ENCODE peak calls at places on chromosome 14, in five cellular contexts. Y, G, W, M and B are unnamed samples.

GRCh38 chr14:41925409-41925808 is 318.7 kb downstream of the LRFN5 start:
- DNase-seq in Y (no peak), G (no peak), W (peak), M (peak), B (no peak)

GRCh38 chr14:62206456-62206855 is 444.2 kb downstream of the SNAPC1 start:
- DNase-seq in Y (no peak), G (no peak), W (peak), M (peak), B (no peak)

GRCh38 chr14:79137836-79138235 is 967.7 kb downstream of the NRXN3 start:
- DNase-seq in Y (no peak), G (no peak), W (no peak), M (no peak), B (no peak)

GRCh38 chr14:95409472-95410307 is 90.0 kb upstream of the CLMN start:
- DNase-seq in Y (no peak), G (no peak), W (no peak), M (no peak), B (no peak)

GRCh38 chr14:77498120-77498979 is at the start of gene ISM2:
- DNase-seq in Y (peak), G (no peak), W (peak), M (no peak), B (no peak)

GRCh38 chr14:93975791-93976476 is 436 bp downstream of the ASB2 start:
- DNase-seq in Y (no peak), G (peak), W (no peak), M (no peak), B (no peak)

GRCh38 chr14:92783813-92784431 is 10.2 kb upstream of the GOLGA5 start:
- DNase-seq in Y (peak), G (peak), W (peak), M (peak), B (no peak)

GRCh38 chr14:43198465-43198864 is 1308.6 kb downstream of the FSCB start:
- DNase-seq in Y (no peak), G (no peak), W (no peak), M (no peak), B (no peak)

GRCh38 chr14:61533513-61534255 is 161.6 kb upstream of the HIF1A start:
- DNase-seq in Y (peak), G (no peak), W (no peak), M (peak), B (no peak)

GRCh38 chr14:50475460-50475859 is 56.9 kb downstream of the MAP4K5 start:
- DNase-seq in Y (no peak), G (no peak), W (peak), M (peak), B (no peak)

GRCh38 chr14:32370720-32371119 is 41.6 kb downstream of the AKAP6 start:
- DNase-seq in Y (no peak), G (no peak), W (peak), M (peak), B (no peak)

GRCh38 chr14:82230748-82231147 is 697.1 kb upstream of the SEL1L start:
- DNase-seq in Y (no peak), G (no peak), W (no peak), M (no peak), B (no peak)

GRCh38 chr14:85359505-85359904 is 170.4 kb upstream of the FLRT2 start:
- DNase-seq in Y (no peak), G (no peak), W (no peak), M (no peak), B (no peak)

GRCh38 chr14:90576581-90576980 is 179.8 kb downstream of the CALM1 start:
- DNase-seq in Y (no peak), G (no peak), W (peak), M (no peak), B (no peak)

GRCh38 chr14:85533821-85534271 is 3.9 kb downstream of the FLRT2 start:
- DNase-seq in Y (no peak), G (no peak), W (peak), M (peak), B (peak)

GRCh38 chr14:94612580-94613554 is 676 bp downstream of the SERPINA3 start:
- DNase-seq in Y (no peak), G (no peak), W (peak), M (peak), B (no peak)

GRCh38 chr14:92637228-92637627 is 111.2 kb downstream of the LGMN start:
- DNase-seq in Y (no peak), G (no peak), W (peak), M (no peak), B (no peak)

GRCh38 chr14:24670594-24670993 is 36.6 kb upstream of the GZMB start:
- DNase-seq in Y (no peak), G (no peak), W (no peak), M (no peak), B (no peak)

GRCh38 chr14:21044106-21044618 is 2.0 kb downstream of the RNASE7 start:
- DNase-seq in Y (peak), G (no peak), W (no peak), M (no peak), B (no peak)

GRCh38 chr14:81305743-81306142 is 85.0 kb upstream of the GTF2A1 start:
- DNase-seq in Y (no peak), G (no peak), W (no peak), M (no peak), B (no peak)

GRCh38 chr14:37946819-37947218 is 260.9 kb upstream of the SSTR1 start:
- DNase-seq in Y (no peak), G (no peak), W (no peak), M (no peak), B (no peak)

GRCh38 chr14:95156765-95157194 is 549 bp downstream of the DICER1 start:
- DNase-seq in Y (peak), G (peak), W (peak), M (peak), B (peak)

GRCh38 chr14:91205449-91205848 is 39.1 kb downstream of the GPR68 start:
- DNase-seq in Y (no peak), G (no peak), W (no peak), M (no peak), B (no peak)

GRCh38 chr14:72830356-72830755 is 63.5 kb downstream of the DPF3 start:
- DNase-seq in Y (no peak), G (no peak), W (no peak), M (no peak), B (no peak)

GRCh38 chr14:79253576-79253975 is 957.7 kb downstream of the DIO2 start:
- DNase-seq in Y (no peak), G (no peak), W (no peak), M (no peak), B (no peak)

GRCh38 chr14:36747411-36748184 is 85.9 kb downstream of the PAX9 start:
- DNase-seq in Y (no peak), G (peak), W (peak), M (peak), B (no peak)

GRCh38 chr14:94120667-94121335 is 8.6 kb downstream of the IFI27L2 start:
- DNase-seq in Y (no peak), G (no peak), W (peak), M (no peak), B (no peak)

DNA sequence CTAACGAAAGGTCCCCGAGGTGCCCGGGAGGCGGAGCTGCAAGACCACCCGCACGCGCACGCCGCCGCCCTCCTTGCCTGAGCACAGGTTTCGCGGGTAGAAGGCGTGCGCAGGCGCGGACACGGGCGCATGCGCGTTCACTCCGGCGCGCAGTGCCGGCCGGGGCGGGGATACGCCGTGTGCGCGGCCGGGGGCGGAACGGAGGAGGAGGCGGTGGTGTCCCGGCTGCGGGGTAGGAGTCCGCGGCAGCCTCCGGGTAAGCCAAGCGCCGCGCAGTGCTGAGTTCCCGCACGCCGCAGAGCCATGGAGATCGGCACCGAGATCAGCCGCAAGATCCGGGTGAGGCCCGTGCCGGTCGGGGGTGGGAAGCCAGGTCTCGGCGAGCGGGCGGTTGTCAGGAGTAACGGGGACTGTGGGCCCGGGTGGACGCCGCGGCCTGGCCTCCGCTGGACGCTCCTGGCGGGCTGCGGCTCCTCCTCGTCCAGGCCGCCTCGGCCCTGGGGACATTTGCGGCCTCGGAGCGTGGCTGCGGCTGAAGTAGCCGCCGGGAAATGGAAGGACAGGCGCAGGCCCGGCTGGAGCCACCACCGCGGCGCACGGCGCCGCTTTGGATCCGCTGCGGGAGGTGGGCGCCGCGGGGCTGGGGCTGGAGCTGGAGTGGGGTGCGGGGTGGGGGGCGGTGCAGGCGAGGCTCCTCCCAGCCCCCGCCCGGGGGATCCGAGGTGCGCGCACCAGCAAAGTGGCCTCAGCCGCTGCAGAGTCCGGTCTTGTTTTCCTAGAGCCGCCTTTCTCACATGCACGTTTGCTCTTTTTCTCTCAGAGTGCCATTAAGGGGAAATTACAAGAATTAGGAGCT is at the start of gene ZC3H14:
- DNase-seq in Y (peak), G (peak), W (peak), M (peak), B (peak)
- TF ChIP-seq CTCF in Y (no peak), G (peak), W (no peak), M (no peak), B (no peak)

GRCh38 chr14:22485178-22485577 is 103.8 kb downstream of the DAD1 start:
- DNase-seq in Y (no peak), G (no peak), W (no peak), M (no peak), B (no peak)
- TF ChIP-seq CTCF in Y (no peak), G (no peak), W (no peak), M (no peak), B (no peak)

GRCh38 chr14:23351681-23352505 is 794 bp downstream of the SLC22A17 start:
- DNase-seq in Y (no peak), G (no peak), W (peak), M (no peak), B (no peak)

GRCh38 chr14:23354990-23355389 is 2.3 kb upstream of the SLC22A17 start:
- DNase-seq in Y (no peak), G (no peak), W (no peak), M (no peak), B (no peak)

GRCh38 chr14:23353433-23353780 is 720 bp upstream of the SLC22A17 start:
- DNase-seq in Y (no peak), G (no peak), W (no peak), M (no peak), B (no peak)

GRCh38 chr14:23356036-23356435 is 3.3 kb upstream of the SLC22A17 start:
- DNase-seq in Y (no peak), G (no peak), W (no peak), M (no peak), B (no peak)

DNA sequence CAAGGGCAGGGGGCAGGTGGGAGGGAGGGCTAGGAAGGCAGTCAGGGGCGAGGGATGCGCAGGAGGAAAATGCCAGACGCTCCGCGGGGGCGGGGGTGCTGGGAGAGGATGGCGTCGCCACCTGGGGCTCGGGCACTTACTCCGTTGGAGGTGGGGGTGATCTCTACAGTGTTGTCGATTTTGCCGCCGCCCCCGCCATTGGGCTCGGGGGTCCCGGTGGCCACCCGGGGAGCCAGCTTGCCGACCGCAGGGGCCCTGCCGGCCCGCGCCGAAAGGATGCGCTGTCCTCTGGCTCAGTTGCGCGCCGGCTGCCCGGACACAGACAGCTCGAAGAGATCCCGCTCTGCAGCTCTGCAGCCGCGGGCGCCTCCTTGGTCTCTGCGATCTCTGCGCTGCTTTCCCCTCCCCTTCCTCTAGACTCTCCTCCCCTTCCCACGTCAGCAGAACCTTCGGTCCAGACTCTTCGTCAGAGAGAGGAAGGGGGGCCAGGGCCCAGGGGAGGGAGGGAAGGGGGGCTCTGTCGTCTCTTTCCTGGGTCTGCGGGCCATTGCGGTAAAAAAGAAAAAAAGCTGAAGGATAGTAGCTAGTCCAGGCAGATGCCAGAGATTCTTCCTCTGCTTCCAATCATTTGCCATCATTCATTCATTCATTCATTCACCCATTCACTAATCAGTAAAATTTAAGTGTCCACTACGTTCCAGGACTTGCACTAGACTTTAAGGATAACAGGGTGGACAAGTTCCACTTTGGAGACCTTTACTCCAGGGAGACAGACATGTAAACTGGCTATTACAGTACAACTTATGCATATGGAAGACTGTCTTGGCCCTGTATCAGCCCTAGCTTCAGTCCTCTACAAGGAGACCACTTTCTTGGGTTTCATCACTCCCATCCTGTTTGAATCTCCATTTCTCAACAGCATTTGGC is at the start of gene SLC22A17:
- DNase-seq in Y (peak), G (no peak), W (peak), M (no peak), B (peak)
- TF ChIP-seq CTCF in Y (no peak), G (no peak), W (peak), M (no peak), B (no peak)

DNA sequence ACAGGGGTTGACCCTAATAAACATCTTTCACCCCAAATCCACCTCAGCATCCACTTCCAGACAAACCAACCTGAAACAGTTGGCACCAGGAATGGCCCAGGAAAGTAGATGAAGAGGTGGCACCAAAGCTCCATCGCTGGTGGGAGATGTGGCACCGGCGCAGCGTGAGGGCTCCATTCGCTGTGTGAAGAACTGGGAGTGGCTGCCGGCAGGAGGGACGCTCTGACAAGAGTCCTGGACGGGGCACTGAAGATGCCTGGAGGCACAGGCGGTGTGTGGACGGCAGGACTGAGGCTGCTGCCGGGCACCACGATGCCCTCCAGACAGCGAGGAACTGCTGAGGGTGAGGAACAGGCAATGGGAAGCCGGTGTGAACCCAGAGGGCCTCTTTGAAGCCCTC is 29.3 kb downstream of the DIO3 start:
- DNase-seq in Y (no peak), G (no peak), W (no peak), M (no peak), B (no peak)
- TF ChIP-seq CTCF in Y (no peak), G (no peak), W (no peak), M (no peak), B (no peak)

GRCh38 chr14:103283916-103284315 is 50.1 kb upstream of the EIF5 start:
- DNase-seq in Y (no peak), G (no peak), W (no peak), M (no peak), B (no peak)

GRCh38 chr14:103279129-103280025 is 54.7 kb upstream of the EIF5 start:
- DNase-seq in Y (no peak), G (no peak), W (peak), M (no peak), B (no peak)

GRCh38 chr14:103282932-103283331 is 51.1 kb upstream of the EIF5 start:
- DNase-seq in Y (no peak), G (no peak), W (no peak), M (no peak), B (no peak)

GRCh38 chr14:103280278-103280917 is 53.6 kb upstream of the EIF5 start:
- DNase-seq in Y (no peak), G (no peak), W (peak), M (no peak), B (no peak)

DNA sequence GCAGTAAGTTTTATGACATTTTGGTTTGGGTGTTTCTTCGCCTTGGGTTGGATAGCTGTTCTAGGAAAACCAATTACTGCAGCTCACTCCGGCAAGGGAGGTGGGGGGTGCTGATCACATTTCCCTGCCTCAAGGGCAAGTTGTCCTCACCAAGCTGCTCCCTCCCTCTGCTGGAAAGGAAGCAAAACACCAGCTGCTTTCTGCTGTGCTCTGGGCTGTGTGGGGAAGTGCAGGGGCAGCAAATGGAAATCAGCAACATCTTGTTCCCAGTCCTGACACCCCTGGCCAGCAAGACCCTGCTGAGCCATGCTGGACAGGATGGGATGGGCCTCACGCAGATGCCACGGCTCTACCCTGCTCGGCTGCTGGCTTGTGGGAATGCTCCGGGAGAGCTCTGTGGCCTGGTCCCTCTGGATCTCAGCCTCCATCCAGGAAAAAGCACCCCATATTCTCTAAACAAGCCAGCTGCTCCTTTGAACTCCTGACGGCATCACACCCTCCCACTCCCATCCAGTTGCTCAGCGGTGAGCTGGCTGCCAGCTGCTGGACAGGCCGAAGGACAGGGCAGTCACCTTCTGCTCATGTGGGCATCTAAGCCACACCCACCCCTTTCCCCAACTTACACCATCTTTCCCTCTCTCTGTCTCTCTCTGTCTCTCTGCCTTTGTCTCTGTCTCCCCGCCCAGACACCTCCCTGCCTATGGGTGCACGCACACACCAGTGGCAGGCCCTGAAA is 52.4 kb upstream of the EIF5 start:
- DNase-seq in Y (peak), G (no peak), W (peak), M (peak), B (no peak)
- TF ChIP-seq CTCF in Y (no peak), G (no peak), W (peak), M (peak), B (no peak)